ENCODE peak calls at places on chromosomes 6 and 20, in nine cellular contexts. P is T-helper 2 cell; Q is posterior vena cava; T is sigmoid colon; N is HFFc6; X is cardiac fibroblast; D is iPS DF 6.9; K is activated CD4-positive, alpha-beta memory T cell treated with anti-CD3 and anti-CD28 coated beads, Interleukin-2, amount 10 ng/mL, durations not matched to agents 7 days and 5 days; A is T follicular helper cell. S is an unnamed sample.

GRCh38 chr6:44104661-44105060 is 22.6 kb downstream of the MRPL14 start:
- DNase-seq in P (no peak), Q (peak), T (no peak), N (no peak), X (peak), D (no peak), K (no peak), A (no peak), S (no peak)

GRCh38 chr6:33621396-33622388 is 570 bp downstream of the ITPR3 start:
- DNase-seq in P (no peak), Q (no peak), T (peak), N (no peak), X (peak), D (no peak), K (peak), A (no peak), S (peak)

GRCh38 chr6:121435444-121436069 is at the start of gene GJA1:
- DNase-seq in P (no peak), Q (no peak), T (no peak), N (peak), X (peak), D (no peak), K (no peak), A (no peak), S (no peak)

GRCh38 chr6:7052441-7052936 is 55.3 kb upstream of the RREB1 start:
- DNase-seq in P (no peak), Q (peak), T (peak), N (peak), X (peak), D (no peak), K (no peak), A (no peak), S (peak)

GRCh38 chr6:39496951-39497350 is 174.4 kb upstream of the KCNK16 start:
- DNase-seq in P (no peak), Q (peak), T (peak), N (no peak), X (peak), D (no peak), K (no peak), A (no peak), S (no peak)

GRCh38 chr6:633611-634010 is 23.3 kb downstream of the HUS1B start:
- DNase-seq in P (no peak), Q (no peak), T (no peak), N (no peak), X (no peak), D (no peak), K (no peak), A (no peak), S (no peak)

GRCh38 chr6:158229823-158230222 is 61.7 kb downstream of the GTF2H5 start:
- DNase-seq in P (no peak), Q (no peak), T (no peak), N (no peak), X (no peak), D (no peak), K (no peak), A (no peak), S (no peak)

GRCh38 chr20:56181593-56181992 is 66.9 kb upstream of the MC3R start:
- DNase-seq in P (no peak), Q (no peak), T (no peak), N (no peak), X (no peak), D (no peak), K (no peak), A (no peak), S (no peak)

GRCh38 chr6:2725999-2726567 is 24.6 kb downstream of the MYLK4 start:
- DNase-seq in P (no peak), Q (no peak), T (no peak), N (no peak), X (peak), D (no peak), K (no peak), A (no peak), S (no peak)

GRCh38 chr6:2792330-2792729 is 27.1 kb downstream of the WRNIP1 start:
- DNase-seq in P (no peak), Q (no peak), T (no peak), N (no peak), X (peak), D (no peak), K (no peak), A (no peak), S (no peak)

GRCh38 chr20:48541581-48542071 is 286.2 kb downstream of the PREX1 start:
- DNase-seq in P (no peak), Q (no peak), T (no peak), N (no peak), X (no peak), D (no peak), K (no peak), A (no peak), S (no peak)

GRCh38 chr6:154249499-154250298 is 106.9 kb downstream of the IPCEF1 start:
- DNase-seq in P (no peak), Q (no peak), T (no peak), N (no peak), X (no peak), D (no peak), K (peak), A (no peak), S (no peak)

GRCh38 chr6:113073611-113074191 is 726.6 kb downstream of the RFPL4B start:
- DNase-seq in P (no peak), Q (no peak), T (no peak), N (peak), X (peak), D (no peak), K (no peak), A (no peak), S (no peak)

GRCh38 chr6:4125933-4126864 is 9.2 kb downstream of the ECI2 start:
- DNase-seq in P (no peak), Q (no peak), T (no peak), N (peak), X (peak), D (no peak), K (no peak), A (no peak), S (no peak)

GRCh38 chr6:43391448-43392031 is 22.1 kb upstream of the ZNF318 start:
- DNase-seq in P (no peak), Q (no peak), T (no peak), N (no peak), X (no peak), D (no peak), K (peak), A (peak), S (peak)

GRCh38 chr6:43267619-43268347 is 24.5 kb downstream of the TTBK1 start:
- DNase-seq in P (no peak), Q (no peak), T (no peak), N (no peak), X (no peak), D (no peak), K (no peak), A (no peak), S (no peak)

GRCh38 chr20:25510202-25510601 is 75.1 kb downstream of the NINL start:
- DNase-seq in P (no peak), Q (no peak), T (no peak), N (no peak), X (no peak), D (no peak), K (no peak), A (no peak), S (no peak)

S was measured in CD4-positive, alpha-beta T cell.